ENCODE peak calls at places on chromosomes 6 and 20, in ten cellular contexts. C is ovary, H is spleen, Z is prostate gland, L is sigmoid colon, A is H1, D is right lobe of liver, G is A549, I is heart left ventricle, X is IMR-90. S is an unnamed sample.

GRCh38 chr6:28995093-28995650 is 9.9 kb downstream of the ZNF311 start:
- DNase-seq in C (no peak), H (no peak), Z (no peak), L (no peak), A (no peak), D (no peak), G (no peak), I (no peak), X (peak), S (no peak)

GRCh38 chr6:38588631-38589366 is 50.9 kb downstream of the BTBD9 start:
- DNase-seq in C (no peak), H (no peak), Z (no peak), L (no peak), A (no peak), D (no peak), G (peak), I (no peak), X (peak), S (no peak)

GRCh38 chr20:57540889-57541288 is 15.9 kb upstream of the CTCFL start:
- DNase-seq in C (no peak), H (no peak), Z (no peak), L (peak), A (no peak), D (no peak), G (no peak), I (no peak), X (no peak), S (no peak)

GRCh38 chr20:50138479-50139393 is 14.8 kb downstream of the PEDS1 start:
- DNase-seq in C (no peak), H (no peak), Z (no peak), L (no peak), A (no peak), D (peak), G (no peak), I (no peak), X (no peak), S (peak)

GRCh38 chr6:23176883-23177282 is 607.5 kb downstream of the HDGFL1 start:
- DNase-seq in C (no peak), H (no peak), Z (no peak), L (no peak), A (no peak), D (no peak), G (peak), I (no peak), X (no peak), S (no peak)

GRCh38 chr6:144953552-144954240 is 668.6 kb downstream of the UTRN start:
- DNase-seq in C (no peak), H (no peak), Z (no peak), L (no peak), A (no peak), D (no peak), G (peak), I (no peak), X (peak), S (no peak)

GRCh38 chr6:12605888-12606345 is 110.7 kb upstream of the PHACTR1 start:
- DNase-seq in C (peak), H (no peak), Z (peak), L (no peak), A (peak), D (peak), G (peak), I (peak), X (peak), S (no peak)

GRCh38 chr20:44644384-44645131 is 6.9 kb downstream of the ADA start:
- DNase-seq in C (no peak), H (no peak), Z (no peak), L (no peak), A (no peak), D (no peak), G (peak), I (no peak), X (no peak), S (no peak)

GRCh38 chr6:18545726-18546125 is 158.6 kb downstream of the RNF144B start:
- DNase-seq in C (no peak), H (no peak), Z (no peak), L (no peak), A (no peak), D (no peak), G (no peak), I (no peak), X (no peak), S (no peak)

GRCh38 chr6:127483399-127484055 is 24.3 kb upstream of the KIAA0408 start:
- DNase-seq in C (no peak), H (no peak), Z (no peak), L (no peak), A (peak), D (no peak), G (no peak), I (no peak), X (no peak), S (no peak)

GRCh38 chr20:1177680-1178079 is 7.1 kb downstream of the TMEM74B start:
- DNase-seq in C (no peak), H (no peak), Z (no peak), L (no peak), A (peak), D (no peak), G (peak), I (no peak), X (peak), S (no peak)

GRCh38 chr6:129498950-129499870 is 210.8 kb downstream of the ARHGAP18 start:
- DNase-seq in C (no peak), H (no peak), Z (peak), L (no peak), A (no peak), D (no peak), G (peak), I (no peak), X (peak), S (no peak)

GRCh38 chr6:41536884-41537347 is 9.3 kb upstream of the FOXP4 start:
- DNase-seq in C (no peak), H (no peak), Z (peak), L (no peak), A (no peak), D (peak), G (no peak), I (no peak), X (no peak), S (peak)

GRCh38 chr20:1375515-1375914 is 17.3 kb downstream of the FKBP1A start:
- DNase-seq in C (no peak), H (no peak), Z (no peak), L (no peak), A (peak), D (no peak), G (no peak), I (no peak), X (peak), S (no peak)

GRCh38 chr6:84033523-84034451 is at the start of gene MRAP2:
- DNase-seq in C (peak), H (no peak), Z (peak), L (no peak), A (peak), D (peak), G (peak), I (no peak), X (no peak), S (no peak)

GRCh38 chr6:144437105-144437504 is 152.0 kb downstream of the UTRN start:
- DNase-seq in C (no peak), H (no peak), Z (no peak), L (no peak), A (no peak), D (no peak), G (no peak), I (no peak), X (no peak), S (no peak)

GRCh38 chr20:50724851-50725721 is 6.3 kb upstream of the PARD6B start:
- DNase-seq in C (peak), H (peak), Z (no peak), L (peak), A (no peak), D (peak), G (peak), I (peak), X (peak), S (peak)

GRCh38 chr6:112298021-112298745 is 43.8 kb upstream of the LAMA4 start:
- DNase-seq in C (peak), H (no peak), Z (no peak), L (no peak), A (no peak), D (no peak), G (peak), I (no peak), X (peak), S (no peak)

GRCh38 chr6:156154896-156155295 is 622.3 kb upstream of the ARID1B start:
- DNase-seq in C (no peak), H (no peak), Z (no peak), L (no peak), A (no peak), D (no peak), G (no peak), I (no peak), X (peak), S (no peak)

GRCh38 chr6:84348801-84349200 is 121.4 kb upstream of the CEP162 start:
- DNase-seq in C (no peak), H (no peak), Z (no peak), L (no peak), A (no peak), D (no peak), G (no peak), I (no peak), X (no peak), S (no peak)

GRCh38 chr6:169188051-169188863 is 65.4 kb downstream of the THBS2 start:
- DNase-seq in C (no peak), H (no peak), Z (no peak), L (no peak), A (no peak), D (no peak), G (no peak), I (no peak), X (peak), S (no peak)

GRCh38 chr6:137743493-137743892 is 123.6 kb upstream of the TNFAIP3 start:
- DNase-seq in C (no peak), H (no peak), Z (no peak), L (no peak), A (no peak), D (no peak), G (no peak), I (no peak), X (no peak), S (no peak)

GRCh38 chr6:20816126-20816525 is 281.9 kb downstream of the CDKAL1 start:
- DNase-seq in C (no peak), H (no peak), Z (no peak), L (no peak), A (no peak), D (no peak), G (no peak), I (no peak), X (no peak), S (no peak)

GRCh38 chr6:155795173-155795796 is 339.6 kb upstream of the NOX3 start:
- DNase-seq in C (no peak), H (no peak), Z (no peak), L (no peak), A (no peak), D (no peak), G (no peak), I (no peak), X (no peak), S (no peak)

GRCh38 chr6:90977513-90977912 is 390.6 kb upstream of the MAP3K7 start:
- DNase-seq in C (no peak), H (no peak), Z (no peak), L (no peak), A (no peak), D (no peak), G (no peak), I (no peak), X (no peak), S (no peak)

GRCh38 chr6:130961148-130961547 is 101.9 kb downstream of the EPB41L2 start:
- DNase-seq in C (no peak), H (no peak), Z (no peak), L (no peak), A (no peak), D (no peak), G (no peak), I (no peak), X (no peak), S (no peak)

GRCh38 chr6:154815938-154816820 is 83.0 kb downstream of the SCAF8 start:
- DNase-seq in C (no peak), H (no peak), Z (no peak), L (no peak), A (no peak), D (no peak), G (no peak), I (no peak), X (peak), S (no peak)

GRCh38 chr6:89941031-89941775 is 46.9 kb downstream of the GJA10 start:
- DNase-seq in C (peak), H (no peak), Z (peak), L (no peak), A (no peak), D (peak), G (no peak), I (no peak), X (no peak), S (no peak)

GRCh38 chr6:84739866-84740208 is 24.6 kb downstream of the TBX18 start:
- DNase-seq in C (no peak), H (no peak), Z (no peak), L (no peak), A (no peak), D (no peak), G (no peak), I (no peak), X (no peak), S (no peak)

GRCh38 chr20:56944546-56944945 is 315.4 kb downstream of the TFAP2C start:
- DNase-seq in C (no peak), H (no peak), Z (no peak), L (no peak), A (no peak), D (no peak), G (no peak), I (no peak), X (no peak), S (no peak)

GRCh38 chr6:89475634-89476033 is 42.7 kb downstream of the ANKRD6 start:
- DNase-seq in C (no peak), H (no peak), Z (no peak), L (no peak), A (no peak), D (peak), G (no peak), I (no peak), X (no peak), S (no peak)

GRCh38 chr20:4942336-4942735 is 59.0 kb downstream of the SLC23A2 start:
- DNase-seq in C (no peak), H (no peak), Z (no peak), L (no peak), A (no peak), D (no peak), G (no peak), I (no peak), X (peak), S (no peak)

GRCh38 chr20:17427646-17428045 is 103.5 kb downstream of the BFSP1 start:
- DNase-seq in C (no peak), H (no peak), Z (no peak), L (no peak), A (no peak), D (no peak), G (no peak), I (no peak), X (no peak), S (no peak)

DNA sequence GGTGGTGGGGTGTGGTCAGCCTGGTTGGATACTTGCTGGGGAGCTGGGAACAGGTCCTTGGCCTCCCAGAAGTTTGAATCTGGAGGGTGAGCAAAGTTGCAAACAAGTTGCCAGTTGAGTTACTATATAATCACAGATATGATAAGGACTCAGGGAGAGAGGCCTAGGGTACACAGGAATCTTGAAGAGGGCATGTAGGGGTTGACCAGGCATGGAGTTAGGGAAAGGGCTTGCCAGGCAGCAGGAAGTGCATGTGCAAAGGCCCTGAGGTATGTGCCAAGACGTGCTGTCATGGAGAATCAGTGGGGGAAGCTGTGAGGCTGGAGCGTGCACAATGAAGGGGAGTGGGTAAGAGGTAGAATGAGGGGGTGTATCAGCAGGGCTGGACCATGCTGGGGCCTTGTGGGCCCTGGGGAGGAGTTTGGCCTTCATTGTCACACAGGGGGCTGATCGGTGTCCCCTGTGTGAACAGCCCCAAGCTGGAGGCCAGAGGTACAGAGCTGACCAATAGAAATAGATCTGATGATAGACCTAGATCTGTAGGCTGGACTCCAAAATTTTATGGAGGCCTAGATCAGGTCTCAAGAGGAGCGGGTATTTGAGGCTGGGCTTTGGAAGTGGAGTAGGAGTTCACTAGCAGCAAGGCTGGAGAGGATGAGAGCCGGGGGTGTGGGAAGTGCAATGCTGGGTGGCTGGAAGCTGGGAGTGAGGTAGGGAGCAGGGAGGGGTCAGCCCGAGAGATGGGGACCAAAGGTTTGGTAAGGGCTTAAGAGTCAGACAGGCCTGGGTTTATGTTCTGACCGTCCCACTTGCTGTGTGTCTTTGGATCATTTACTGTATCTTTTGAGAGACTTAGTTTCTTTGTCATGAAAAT is 2.9 kb downstream of the SRC start:
- DNase-seq in C (no peak), H (peak), Z (no peak), L (peak), A (no peak), D (no peak), G (no peak), I (no peak), X (no peak), S (no peak)
- H3K27ac ChIP-seq in C (no peak), H (no peak), Z (no peak), L (peak), A (no peak), D (no peak), G (peak), I (no peak), X (no peak), S (peak)

DNA sequence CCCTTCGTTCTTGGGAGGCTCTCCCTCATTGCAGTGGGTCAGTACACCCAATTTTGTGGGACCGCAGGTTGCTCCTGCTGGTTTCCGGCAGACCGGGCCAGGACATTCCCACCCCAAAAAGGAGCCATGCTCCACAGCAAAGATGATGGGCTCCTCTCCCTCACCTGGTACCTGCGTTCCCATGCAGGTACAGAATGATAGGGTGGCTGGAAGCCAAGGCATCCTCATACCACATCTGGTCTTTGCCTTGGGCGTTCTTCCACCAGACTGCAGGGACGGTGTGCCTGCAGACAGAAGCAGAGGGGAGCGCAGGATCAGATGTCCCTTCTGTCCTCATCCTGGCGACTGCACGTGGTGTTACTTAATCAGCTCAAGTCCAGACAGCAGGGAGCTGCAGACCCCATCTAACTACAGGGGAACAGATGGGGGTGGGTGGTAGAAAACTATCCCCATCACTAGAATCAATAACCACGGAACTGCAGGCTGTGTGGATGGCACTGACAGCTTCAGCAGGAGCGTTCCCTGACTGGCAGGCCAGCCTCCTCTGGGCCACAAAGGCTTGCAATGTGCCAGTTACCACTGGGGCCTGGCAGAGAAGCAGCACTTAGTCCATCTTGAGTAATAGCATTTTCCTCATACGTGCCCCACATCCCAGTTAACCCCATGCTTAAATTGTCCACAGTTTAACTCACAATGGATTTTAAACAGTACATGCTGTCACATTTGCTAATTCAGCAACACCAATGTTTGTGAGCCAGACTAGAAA is 70.4 kb downstream of the ABHD12 start:
- DNase-seq in C (peak), H (peak), Z (no peak), L (peak), A (no peak), D (peak), G (no peak), I (peak), X (no peak), S (no peak)
- H3K4me3 ChIP-seq in C (no peak), H (no peak), Z (no peak), L (no peak), A (no peak), D (no peak), G (no peak), I (no peak), X (no peak), S (no peak)

DNA sequence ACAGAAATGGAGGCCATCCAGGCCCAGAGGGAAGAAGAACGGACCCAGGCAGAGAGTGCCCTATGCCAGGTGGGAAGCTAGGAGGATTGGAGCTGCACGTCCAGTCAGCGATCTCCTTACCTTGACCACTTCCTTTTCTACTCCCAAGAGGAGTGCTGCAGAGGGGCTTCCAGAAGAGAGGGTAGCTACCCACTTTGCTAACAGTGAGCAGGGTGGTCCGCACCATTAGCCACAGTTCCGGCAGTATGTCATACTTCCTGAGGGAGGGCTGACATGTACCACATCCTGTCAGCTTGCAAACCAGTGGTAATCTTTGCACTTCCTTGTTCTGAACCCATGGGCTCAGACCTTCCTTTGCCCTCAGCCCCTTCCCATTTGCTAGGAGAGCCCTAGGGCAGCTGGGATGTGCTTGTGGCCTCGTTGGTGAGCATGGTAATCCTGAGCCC is 35.4 kb downstream of the CEP250 start:
- DNase-seq in C (no peak), H (peak), Z (no peak), L (no peak), A (no peak), D (no peak), G (no peak), I (no peak), X (no peak), S (no peak)
- TF ChIP-seq POLR2A in C (no peak), H (peak), Z (no peak), L (no peak), A (no peak), D (no peak), G (no peak), I (no peak), X (no peak), S (no peak)

GRCh38 chr20:62921119-62921687 is 5.1 kb downstream of the DIDO1 start:
- DNase-seq in C (no peak), H (no peak), Z (peak), L (no peak), A (no peak), D (peak), G (peak), I (no peak), X (peak), S (peak)
- H3K27ac ChIP-seq in C (no peak), H (no peak), Z (no peak), L (peak), A (no peak), D (peak), G (no peak), I (no peak), X (no peak), S (peak)

DNA sequence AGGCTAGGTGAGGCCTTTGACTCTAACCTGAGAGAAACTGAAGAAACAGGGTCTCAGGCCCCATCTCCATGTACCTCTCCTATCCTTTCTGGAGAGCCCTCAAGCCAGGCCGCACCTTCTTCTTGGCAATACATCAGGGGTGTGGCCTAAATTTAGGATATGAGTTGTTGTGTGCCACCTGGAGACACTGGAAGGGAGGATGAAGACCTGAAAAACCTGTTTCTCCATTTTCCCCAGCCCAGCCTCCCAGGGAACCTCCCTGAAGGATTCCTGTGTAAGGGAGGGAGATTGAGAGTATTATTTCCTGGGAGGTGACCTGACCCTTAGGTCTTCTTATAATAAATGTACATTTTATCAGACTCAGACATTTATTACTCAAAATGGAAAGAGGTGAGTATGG is 3.1 kb downstream of the LY6G6D start:
- DNase-seq in C (no peak), H (no peak), Z (peak), L (no peak), A (no peak), D (no peak), G (no peak), I (no peak), X (no peak), S (peak)
- H3K4me3 ChIP-seq in C (no peak), H (no peak), Z (no peak), L (no peak), A (no peak), D (no peak), G (no peak), I (no peak), X (no peak), S (no peak)

GRCh38 chr20:34876161-34877001 is at the start of gene ACSS2:
- DNase-seq in C (peak), H (peak), Z (peak), L (peak), A (peak), D (peak), G (peak), I (peak), X (peak), S (peak)
- TF ChIP-seq POLR2A in C (no peak), H (no peak), Z (peak), L (peak), A (no peak), D (peak), G (peak), I (peak), X (peak), S (peak)

GRCh38 chr20:53608071-53608455 is 14.4 kb upstream of the ZNF217 start:
- DNase-seq in C (no peak), H (peak), Z (no peak), L (no peak), A (no peak), D (no peak), G (no peak), I (no peak), X (no peak), S (no peak)
- H3K27ac ChIP-seq in C (no peak), H (no peak), Z (no peak), L (peak), A (no peak), D (peak), G (peak), I (no peak), X (no peak), S (no peak)